ENCODE peak calls at places on chromosomes 6 and 20, in ten cellular contexts. H is NAMALWA; X is thyroid gland; M is neural progenitor cell; J is endothelial cell; W is stimulated activated CD4-positive, alpha-beta T cell treated with anti-CD3 and anti-CD28 coated beads, Interleukin-15, amount 100 ng/mL, for 1 hour; D is NCI-H1092 treated with DMSO at 0.1 percent for 48 hours; Y is retina; E is M059J; U is T-helper 2 cell. K is an unnamed sample.

GRCh38 chr6:85864453-85865401 is 222.0 kb upstream of the SYNCRIP start:
- DNase-seq in H (no peak), X (peak; percentile 32), M (no peak), J (no peak), W (no peak), D (no peak), Y (peak; percentile 6), E (peak; percentile 49), U (no peak), K (no peak)

GRCh38 chr6:30722280-30723112 is 2.3 kb downstream of the TUBB start:
- DNase-seq in H (peak; percentile 83), X (peak; percentile 76), M (peak; percentile 76), J (peak; percentile 80), W (peak; percentile 81), D (peak; percentile 50), Y (peak; percentile 92), E (peak; percentile 85), U (peak; percentile 79), K (peak; percentile 90)

GRCh38 chr6:39068391-39068790 is 19.8 kb downstream of the GLP1R start:
- DNase-seq in H (no peak), X (no peak), M (no peak), J (no peak), W (no peak), D (no peak), Y (no peak), E (no peak), U (no peak), K (no peak)

GRCh38 chr20:49785149-49785850 is 27.3 kb upstream of the SLC9A8 start:
- DNase-seq in H (no peak), X (no peak), M (no peak), J (no peak), W (no peak), D (no peak), Y (no peak), E (no peak), U (no peak), K (no peak)

GRCh38 chr6:31401403-31401802 is 2.0 kb upstream of the MICA start:
- DNase-seq in H (no peak), X (peak; percentile 54), M (no peak), J (no peak), W (no peak), D (no peak), Y (no peak), E (peak; percentile 96), U (peak; percentile 29), K (no peak)

GRCh38 chr20:19756756-19757486 is 1.1 kb upstream of the RIN2 start:
- DNase-seq in H (no peak), X (no peak), M (no peak), J (no peak), W (no peak), D (peak; percentile 25), Y (peak; percentile 73), E (no peak), U (no peak), K (no peak)

GRCh38 chr6:113306552-113307145 is 550.5 kb upstream of the MARCKS start:
- DNase-seq in H (peak; percentile 76), X (peak; percentile 73), M (peak; percentile 75), J (peak; percentile 59), W (no peak), D (peak; percentile 5), Y (no peak), E (peak; percentile 36), U (peak; percentile 56), K (peak; percentile 50)

GRCh38 chr6:37940074-37940847 is 120.7 kb downstream of the ZFAND3 start:
- DNase-seq in H (no peak), X (peak; percentile 63), M (no peak), J (no peak), W (no peak), D (no peak), Y (no peak), E (peak; percentile 52), U (no peak), K (no peak)

GRCh38 chr6:45590751-45591184 is 213.0 kb upstream of the SUPT3H start:
- DNase-seq in H (no peak), X (no peak), M (no peak), J (no peak), W (no peak), D (no peak), Y (no peak), E (peak; percentile 88), U (no peak), K (peak; percentile 31)

GRCh38 chr6:141848029-141848890 is 284.5 kb upstream of the GJE1 start:
- DNase-seq in H (no peak), X (no peak), M (no peak), J (no peak), W (no peak), D (no peak), Y (no peak), E (peak; percentile 78), U (peak; percentile 78), K (no peak)

GRCh38 chr6:17998442-17998841 is 11.0 kb upstream of the KIF13A start:
- DNase-seq in H (no peak), X (peak; percentile 15), M (no peak), J (no peak), W (no peak), D (no peak), Y (no peak), E (peak; percentile 38), U (no peak), K (no peak)

GRCh38 chr6:136225496-136225895 is 24.6 kb downstream of the MTFR2 start:
- DNase-seq in H (no peak), X (no peak), M (no peak), J (no peak), W (no peak), D (no peak), Y (no peak), E (peak; percentile 41), U (no peak), K (no peak)

GRCh38 chr6:84065718-84066290 is 32.2 kb downstream of the MRAP2 start:
- DNase-seq in H (no peak), X (no peak), M (no peak), J (no peak), W (no peak), D (no peak), Y (no peak), E (peak; percentile 82), U (no peak), K (no peak)

GRCh38 chr20:57449398-57450354 is 58.5 kb downstream of the RBM38 start:
- DNase-seq in H (no peak), X (no peak), M (no peak), J (no peak), W (no peak), D (no peak), Y (no peak), E (no peak), U (no peak), K (no peak)

GRCh38 chr6:107567643-107568042 is 77.7 kb downstream of the SOBP start:
- DNase-seq in H (no peak), X (no peak), M (no peak), J (no peak), W (no peak), D (no peak), Y (no peak), E (no peak), U (no peak), K (no peak)

K was measured in nephron progenitor cell.